ENCODE peak calls at places on chromosomes 12 and 14, in eight cellular contexts. C, O, E, G, U, B, J and W are unnamed samples.

GRCh38 chr12:118850244-118850825 is 131.0 kb upstream of the SRRM4 start:
- DNase-seq in U (no peak), E (peak), B (peak), C (no peak), J (no peak), O (no peak), G (peak), W (no peak)

GRCh38 chr12:47391566-47391965 is 311.8 kb upstream of the AMIGO2 start:
- DNase-seq in B (peak), U (no peak), C (no peak), G (no peak), J (no peak), E (no peak), O (no peak), W (no peak)

GRCh38 chr14:95774265-95775160 is 60.6 kb upstream of the TCL1A start:
- DNase-seq in U (peak), C (no peak), O (peak), B (peak), E (no peak), G (peak), J (peak), W (peak)

GRCh38 chr12:91355150-91356006 is 172.8 kb upstream of the DCN start:
- DNase-seq in B (peak), O (peak), C (no peak), J (peak), G (peak), E (peak), U (peak), W (peak)

GRCh38 chr14:93115920-93116675 is at the start of gene ITPK1:
- DNase-seq in G (peak), U (peak), B (peak), C (peak), J (no peak), O (no peak), E (no peak), W (peak)

GRCh38 chr12:75478395-75478794 is 2.2 kb upstream of the GLIPR1 start:
- DNase-seq in U (no peak), E (no peak), C (no peak), J (no peak), B (no peak), O (no peak), G (no peak), W (peak)

GRCh38 chr12:39375206-39375808 is 67.6 kb downstream of the KIF21A start:
- DNase-seq in B (no peak), G (no peak), O (no peak), U (no peak), J (no peak), E (no peak), C (no peak), W (no peak)

GRCh38 chr14:96052541-96053105 is 13.5 kb downstream of the C14orf132 start:
- DNase-seq in B (no peak), C (no peak), G (peak), J (no peak), E (no peak), O (no peak), U (no peak), W (no peak)

GRCh38 chr14:60079723-60080122 is 12.0 kb upstream of the PCNX4 start:
- DNase-seq in C (no peak), G (no peak), E (no peak), O (no peak), B (no peak), U (no peak), J (no peak), W (no peak)

GRCh38 chr14:97218713-97219355 is 421.7 kb downstream of the VRK1 start:
- DNase-seq in J (no peak), B (peak), O (no peak), G (no peak), C (no peak), U (no peak), E (no peak), W (peak)